ENCODE peak calls at places on chromosomes 2 and 18, in nine cellular contexts. A, U, Z, D, Y, C, J, E and P are unnamed samples. For H3K4me1, the result is how much of the 10 kb centered on the place peaks cover.

GRCh38 chr2:18156421-18156820 is 278.0 kb downstream of the KCNS3 start:
- DNase-seq in Z (no peak), C (no peak), J (no peak), A (no peak), D (no peak), U (no peak), Y (no peak), E (no peak), P (no peak)

GRCh38 chr2:70890469-70891065 is 45.1 kb upstream of the ATP6V1B1 start:
- DNase-seq in A (no peak), J (no peak), U (no peak), C (no peak), Y (no peak), E (no peak), D (no peak), Z (peak), P (no peak)

GRCh38 chr2:30191831-30192271 is 39.5 kb upstream of the LBH start:
- DNase-seq in D (no peak), A (no peak), Z (no peak), E (no peak), Y (no peak), J (no peak), C (no peak), U (no peak), P (no peak)

GRCh38 chr18:22186484-22186971 is 17.1 kb downstream of the GATA6 start:
- DNase-seq in D (no peak), A (no peak), J (peak), U (no peak), E (no peak), Z (peak), C (no peak), Y (no peak), P (no peak)

GRCh38 chr2:229675569-229675968 is 38.8 kb downstream of the DNER start:
- DNase-seq in Y (no peak), U (no peak), A (no peak), C (no peak), D (no peak), E (no peak), Z (no peak), J (peak), P (no peak)

GRCh38 chr2:120477831-120478481 is 132.0 kb downstream of the INHBB start:
- DNase-seq in D (no peak), Y (no peak), E (no peak), Z (no peak), A (no peak), U (no peak), C (no peak), J (peak), P (no peak)

GRCh38 chr18:74255022-74255658 is 36.6 kb downstream of the CYB5A start:
- DNase-seq in J (no peak), Y (no peak), A (no peak), Z (no peak), D (no peak), E (no peak), C (no peak), U (no peak), P (no peak)

GRCh38 chr2:46942143-46942526 is 26.5 kb upstream of the MCFD2 start:
- DNase-seq in A (no peak), J (peak), Z (peak), E (peak), C (peak), Y (peak), D (peak), U (no peak), P (peak)

GRCh38 chr2:152353364-152353763 is 18.4 kb downstream of the FMNL2 start:
- DNase-seq in C (no peak), Y (no peak), E (no peak), U (no peak), D (no peak), J (no peak), A (no peak), Z (no peak), P (no peak)

GRCh38 chr2:120747706-120748105 is 12.0 kb downstream of the GLI2 start:
- DNase-seq in Z (no peak), D (no peak), E (no peak), J (no peak), Y (no peak), A (no peak), C (no peak), U (no peak), P (no peak)

GRCh38 chr2:227406177-227407031 is 18.7 kb upstream of the SCYGR1 start:
- DNase-seq in E (peak), J (peak), C (no peak), Z (peak), U (no peak), A (peak), Y (no peak), D (no peak), P (peak)

GRCh38 chr18:46297621-46298020 is 193.4 kb downstream of the HAUS1 start:
- DNase-seq in A (no peak), Y (no peak), E (no peak), Z (no peak), J (no peak), C (no peak), D (no peak), U (no peak), P (no peak)

GRCh38 chr18:42030586-42031182 is 75.7 kb downstream of the PIK3C3 start:
- DNase-seq in A (no peak), U (no peak), D (no peak), J (no peak), C (no peak), Z (peak), E (peak), Y (no peak), P (no peak)

GRCh38 chr2:192551760-192552159 is 357.0 kb upstream of the TMEFF2 start:
- DNase-seq in A (no peak), D (no peak), E (no peak), C (no peak), Y (no peak), U (no peak), Z (no peak), J (no peak), P (no peak)

GRCh38 chr2:200782243-200782642 is 29.5 kb upstream of the BZW1 start:
- DNase-seq in A (no peak), Y (no peak), C (no peak), Z (peak), E (no peak), J (no peak), U (no peak), D (no peak), P (no peak)

GRCh38 chr18:41436772-41437171 is 518.3 kb upstream of the PIK3C3 start:
- DNase-seq in J (no peak), C (no peak), E (no peak), Z (no peak), Y (no peak), U (no peak), A (no peak), D (no peak), P (no peak)

GRCh38 chr2:113930448-113930847 is 40.6 kb downstream of the ACTR3 start:
- DNase-seq in E (no peak), U (no peak), J (no peak), C (no peak), Y (no peak), A (no peak), D (no peak), Z (peak), P (no peak)

GRCh38 chr2:151816858-151817257 is 11.4 kb downstream of the ARL5A start:
- DNase-seq in U (no peak), Z (no peak), E (no peak), J (no peak), C (no peak), D (no peak), Y (no peak), A (no peak), P (no peak)

GRCh38 chr2:45218931-45219339 is 209.7 kb upstream of the SIX2 start:
- DNase-seq in E (no peak), J (no peak), A (no peak), Z (peak), C (no peak), Y (no peak), D (no peak), U (no peak), P (no peak)

GRCh38 chr2:33108483-33109443 is 162.0 kb downstream of the LTBP1 start:
- DNase-seq in J (no peak), Y (no peak), D (no peak), U (no peak), Z (peak), A (no peak), C (no peak), E (no peak), P (no peak)

GRCh38 chr2:165660361-165660760 is 133.7 kb downstream of the GALNT3 start:
- DNase-seq in E (no peak), U (no peak), D (no peak), J (no peak), A (no peak), Y (no peak), Z (no peak), C (no peak), P (no peak)

GRCh38 chr2:165666605-165667004 is 127.4 kb downstream of the GALNT3 start:
- DNase-seq in J (no peak), A (no peak), E (no peak), C (no peak), Z (no peak), U (no peak), Y (no peak), D (no peak), P (no peak)

GRCh38 chr2:165667375-165667774 is 126.7 kb downstream of the GALNT3 start:
- DNase-seq in J (no peak), Z (no peak), E (no peak), A (no peak), U (no peak), D (no peak), Y (no peak), C (no peak), P (no peak)

GRCh38 chr2:165662720-165663119 is 131.3 kb downstream of the GALNT3 start:
- DNase-seq in Z (no peak), C (no peak), J (no peak), E (no peak), Y (no peak), A (no peak), D (no peak), U (no peak), P (no peak)

GRCh38 chr2:165665614-165666013 is 128.4 kb downstream of the GALNT3 start:
- DNase-seq in C (no peak), Z (no peak), Y (no peak), U (no peak), D (no peak), E (no peak), A (no peak), J (no peak), P (no peak)
- H3K4me1 ChIP-seq in C (under half), Z (under half), Y (under half), U (under half), D (under half), E (under half), A (under half), J (under half), P (under half)

GRCh38 chr2:172462393-172463381 is 35.3 kb downstream of the ITGA6 start:
- DNase-seq in Y (no peak), C (no peak), J (no peak), U (no peak), D (peak), Z (no peak), A (no peak), E (no peak), P (no peak)
- H3K4me1 ChIP-seq in Y (under half), C (half or more), J (under half), U (under half), D (half or more), Z (under half), A (half or more), E (under half), P (under half)

GRCh38 chr18:76932026-76932819 is 109.9 kb downstream of the ZNF236 start:
- DNase-seq in Y (peak), U (no peak), E (peak), A (peak), Z (no peak), C (no peak), J (no peak), D (no peak), P (peak)
- H3K4me1 ChIP-seq in Y (under half), U (under half), E (under half), A (under half), Z (under half), C (under half), J (under half), D (under half), P (under half)

GRCh38 chr2:40606862-40607261 is 155.0 kb upstream of the SLC8A1 start:
- DNase-seq in U (no peak), J (no peak), A (no peak), Z (peak), Y (no peak), E (no peak), C (no peak), D (no peak), P (no peak)

DNA sequence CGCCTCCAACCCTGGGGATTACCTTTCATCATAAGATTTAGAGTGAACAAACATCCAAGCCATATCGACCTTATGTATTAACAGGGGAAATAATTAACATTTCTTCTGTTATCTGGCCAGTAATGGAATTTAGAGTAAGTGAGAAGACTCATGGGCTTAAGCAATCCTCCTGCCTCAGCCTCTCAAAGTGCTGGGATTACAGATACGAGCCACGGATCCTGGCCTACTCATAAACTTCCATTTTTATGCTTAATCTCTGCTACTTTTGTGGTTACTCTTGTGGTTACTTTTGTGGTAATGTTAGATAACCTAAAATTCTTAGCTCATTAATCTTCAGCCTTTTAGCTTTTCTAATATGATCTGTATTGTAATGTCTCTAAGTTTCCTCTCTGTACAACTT is 159.3 kb upstream of the SLC8A1 start:
- DNase-seq in C (no peak), D (no peak), E (no peak), Y (no peak), Z (no peak), A (no peak), J (no peak), U (no peak), P (no peak)
- H3K4me1 ChIP-seq in C (under half), D (under half), E (under half), Y (under half), Z (under half), A (under half), J (under half), U (under half), P (under half)

GRCh38 chr18:9922592-9923308 is 8.9 kb downstream of the VAPA start:
- DNase-seq in E (no peak), C (no peak), A (no peak), D (no peak), J (no peak), Y (no peak), Z (no peak), U (no peak), P (no peak)
- H3K4me1 ChIP-seq in E (under half), C (half or more), A (half or more), D (half or more), J (half or more), Y (half or more), Z (under half), U (under half), P (half or more)

GRCh38 chr2:237886702-237887481 is 27.5 kb downstream of the RAMP1 start:
- DNase-seq in J (peak), C (peak), Y (peak), Z (no peak), A (peak), E (peak), U (peak), D (no peak), P (no peak)
- H3K4me1 ChIP-seq in J (under half), C (under half), Y (under half), Z (under half), A (half or more), E (under half), U (under half), D (under half), P (under half)

GRCh38 chr2:106596844-106597243 is 109.7 kb downstream of the CD8B2 start:
- DNase-seq in E (no peak), J (no peak), U (no peak), C (no peak), A (no peak), Y (no peak), Z (peak), D (no peak), P (no peak)

GRCh38 chr2:106599540-106599939 is 112.4 kb downstream of the CD8B2 start:
- DNase-seq in J (no peak), D (no peak), A (no peak), Y (no peak), E (no peak), Z (no peak), C (no peak), U (no peak), P (no peak)

GRCh38 chr2:106607371-106607770 is 120.2 kb downstream of the CD8B2 start:
- DNase-seq in U (no peak), A (no peak), J (no peak), Z (no peak), C (no peak), E (no peak), Y (no peak), D (no peak), P (no peak)

GRCh38 chr2:106602042-106602441 is 114.9 kb downstream of the CD8B2 start:
- DNase-seq in J (no peak), E (no peak), D (no peak), Z (peak), A (no peak), U (no peak), Y (no peak), C (no peak), P (no peak)
- H3K4me1 ChIP-seq in J (under half), E (under half), D (under half), Z (under half), A (under half), U (under half), Y (under half), C (under half), P (under half)

DNA sequence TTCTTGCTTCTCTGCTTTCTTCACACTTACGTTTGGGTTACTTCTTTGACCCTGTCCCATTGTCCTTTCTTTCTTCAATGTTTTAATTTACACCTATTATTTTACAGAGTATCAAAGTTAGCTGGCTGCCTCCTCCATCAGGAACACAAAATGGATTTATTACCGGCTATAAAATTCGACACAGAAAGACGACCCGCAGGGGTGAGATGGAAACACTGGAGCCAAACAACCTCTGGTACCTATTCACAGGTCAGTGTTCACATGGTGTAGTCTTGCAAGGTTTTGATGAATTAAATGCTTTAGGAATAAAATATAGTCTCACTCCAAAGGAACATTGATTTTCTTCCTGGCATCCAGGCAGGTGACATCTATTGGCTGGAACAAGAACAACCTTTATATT is 919.0 kb downstream of the MBD2 start:
- DNase-seq in U (no peak), Z (no peak), Y (no peak), C (no peak), A (no peak), D (no peak), E (no peak), J (no peak), P (no peak)
- H3K4me1 ChIP-seq in U (under half), Z (under half), Y (under half), C (under half), A (under half), D (under half), E (under half), J (under half), P (under half)

GRCh38 chr18:28087173-28087563 is 89.8 kb downstream of the CDH2 start:
- DNase-seq in D (no peak), J (peak), U (no peak), E (no peak), Y (no peak), C (no peak), Z (no peak), A (no peak), P (no peak)
- H3K4me1 ChIP-seq in D (under half), J (under half), U (under half), E (under half), Y (under half), C (under half), Z (under half), A (half or more), P (under half)